ENCODE peak calls at places on chromosome 7, in nine cellular contexts. K is activated CD4-positive, alpha-beta T cell treated with anti-CD3 and anti-CD28 coated beads for 24 hours; U is T-cell; H is NCI-H1092 treated with DMSO at 0.1 percent for 48 hours; Q is MCF 10A; G is head of caudate nucleus; O is effector CD4-positive, alpha-beta T cell; R is AG04450; J is MV-4-11. A is an unnamed sample.

GRCh38 chr7:78709658-78710057 is 743.8 kb downstream of the MAGI2 start:
- DNase-seq in K (no peak), U (no peak), H (no peak), Q (no peak), G (no peak), O (no peak), R (no peak), J (no peak), A (no peak)

GRCh38 chr7:94838717-94839116 is 68.7 kb upstream of the PPP1R9A start:
- DNase-seq in K (no peak), U (no peak), H (no peak), Q (no peak), G (no peak), O (no peak), R (no peak), J (no peak), A (no peak)

GRCh38 chr7:130493275-130493868 is 1.5 kb downstream of the MEST start:
- DNase-seq in K (no peak), U (no peak), H (no peak), Q (no peak), G (no peak), O (no peak), R (no peak), J (no peak), A (no peak)

GRCh38 chr7:112668561-112668960 is 121.6 kb downstream of the TMEM168 start:
- DNase-seq in K (no peak), U (no peak), H (no peak), Q (no peak), G (no peak), O (no peak), R (no peak), J (no peak), A (no peak)

GRCh38 chr7:21754963-21755362 is 190.7 kb downstream of the CDCA7L start:
- DNase-seq in K (no peak), U (no peak), H (no peak), Q (no peak), G (no peak), O (no peak), R (no peak), J (no peak), A (no peak)

GRCh38 chr7:110407242-110407641 is 683.7 kb upstream of the LRRN3 start:
- DNase-seq in K (no peak), U (no peak), H (no peak), Q (no peak), G (no peak), O (no peak), R (no peak), J (no peak), A (no peak)

GRCh38 chr7:137606061-137606674 is 240.6 kb downstream of the DGKI start:
- DNase-seq in K (no peak), U (no peak), H (peak), Q (peak), G (no peak), O (no peak), R (peak), J (peak), A (peak)

GRCh38 chr7:100016209-100016901 is 959 bp downstream of the ZKSCAN1 start:
- DNase-seq in K (no peak), U (no peak), H (peak), Q (no peak), G (peak), O (no peak), R (no peak), J (no peak), A (no peak)

GRCh38 chr7:109111086-109111485 is 541.4 kb downstream of the DNAJB9 start:
- DNase-seq in K (no peak), U (no peak), H (no peak), Q (no peak), G (no peak), O (no peak), R (no peak), J (no peak), A (no peak)

GRCh38 chr7:1385086-1385808 is 74.0 kb downstream of the MICALL2 start:
- DNase-seq in K (no peak), U (no peak), H (no peak), Q (no peak), G (no peak), O (no peak), R (no peak), J (no peak), A (no peak)

GRCh38 chr7:135231686-135232085 is 2.0 kb upstream of the STRA8 start:
- DNase-seq in K (no peak), U (no peak), H (no peak), Q (no peak), G (no peak), O (no peak), R (no peak), J (no peak), A (no peak)

GRCh38 chr7:92259610-92260247 is 14.0 kb downstream of the ANKIB1 start:
- DNase-seq in K (no peak), U (no peak), H (no peak), Q (no peak), G (no peak), O (no peak), R (no peak), J (no peak), A (no peak)

GRCh38 chr7:73842248-73842895 is at the start of gene METTL27:
- DNase-seq in K (peak), U (peak), H (peak), Q (peak), G (peak), O (peak), R (peak), J (peak), A (peak)

GRCh38 chr7:47580811-47581331 is 1.0 kb downstream of the TNS3 start:
- DNase-seq in K (no peak), U (no peak), H (peak), Q (no peak), G (no peak), O (no peak), R (no peak), J (peak), A (no peak)

GRCh38 chr7:129635300-129636029 is 23.9 kb downstream of the NRF1 start:
- DNase-seq in K (peak), U (peak), H (peak), Q (peak), G (peak), O (peak), R (peak), J (peak), A (peak)

A was measured in DMS153.